ENCODE peak calls at places on chromosomes 7 and 10, in ten cellular contexts. K, I, B, O, A, G, E, J, Y and N are unnamed samples.

GRCh38 chr10:62433181-62433692 is 59.1 kb downstream of the ZNF365 start:
- DNase-seq in K (peak; percentile 88), I (peak; percentile 84), B (peak; percentile 12), O (peak; percentile 95), A (no peak), G (peak; percentile 42), E (peak; percentile 65), J (peak; percentile 16), Y (no peak), N (peak; percentile 98)

GRCh38 chr7:98548981-98549380 is 68.1 kb upstream of the NPTX2 start:
- DNase-seq in K (no peak), I (no peak), B (no peak), O (no peak), A (no peak), G (no peak), E (no peak), J (no peak), Y (no peak), N (no peak)

GRCh38 chr10:1153805-1154351 is 97.7 kb downstream of the WDR37 start:
- DNase-seq in K (no peak), I (no peak), B (no peak), O (no peak), A (no peak), G (no peak), E (no peak), J (no peak), Y (no peak), N (no peak)

GRCh38 chr10:102150970-102151773 is 1.0 kb upstream of the NOLC1 start:
- DNase-seq in K (no peak), I (peak; percentile 50), B (no peak), O (no peak), A (no peak), G (no peak), E (no peak), J (no peak), Y (peak; percentile 27), N (peak; percentile 92)

GRCh38 chr7:20778063-20778721 is 8.5 kb downstream of the SP8 start:
- DNase-seq in K (no peak), I (peak; percentile 62), B (no peak), O (peak; percentile 64), A (no peak), G (no peak), E (no peak), J (no peak), Y (no peak), N (no peak)

GRCh38 chr7:120856621-120857352 is 1.2 kb downstream of the TSPAN12 start:
- DNase-seq in K (no peak), I (peak; percentile 29), B (peak; percentile 40), O (peak; percentile 64), A (no peak), G (no peak), E (no peak), J (no peak), Y (peak; percentile 69), N (peak; percentile 30)

GRCh38 chr7:151425670-151426075 is 14.3 kb downstream of the CRYGN start:
- DNase-seq in K (no peak), I (peak; percentile 65), B (no peak), O (no peak), A (no peak), G (no peak), E (no peak), J (no peak), Y (no peak), N (no peak)

GRCh38 chr10:44763331-44763730 is 147.8 kb upstream of the TMEM72 start:
- DNase-seq in K (no peak), I (no peak), B (no peak), O (no peak), A (no peak), G (no peak), E (no peak), J (no peak), Y (no peak), N (no peak)

GRCh38 chr7:24221500-24221899 is 62.5 kb upstream of the NPY start:
- DNase-seq in K (no peak), I (no peak), B (no peak), O (no peak), A (no peak), G (no peak), E (no peak), J (no peak), Y (no peak), N (no peak)

GRCh38 chr10:91104185-91105041 is 116.0 kb upstream of the PCGF5 start:
- DNase-seq in K (no peak), I (peak; percentile 26), B (no peak), O (no peak), A (no peak), G (no peak), E (no peak), J (no peak), Y (no peak), N (no peak)

GRCh38 chr10:44370731-44371248 is 14.1 kb downstream of the CXCL12 start:
- DNase-seq in K (no peak), I (no peak), B (no peak), O (no peak), A (no peak), G (no peak), E (no peak), J (no peak), Y (no peak), N (no peak)

GRCh38 chr7:131586259-131586658 is 29.8 kb upstream of the PODXL start:
- DNase-seq in K (no peak), I (no peak), B (no peak), O (no peak), A (no peak), G (no peak), E (no peak), J (no peak), Y (no peak), N (no peak)

GRCh38 chr10:14707441-14707840 is 67.3 kb downstream of the FAM107B start:
- DNase-seq in K (peak; percentile 11), I (peak; percentile 22), B (no peak), O (no peak), A (no peak), G (no peak), E (no peak), J (no peak), Y (no peak), N (no peak)

GRCh38 chr10:78912361-78913218 is 156.2 kb upstream of the ZMIZ1 start:
- DNase-seq in K (no peak), I (no peak), B (no peak), O (no peak), A (no peak), G (no peak), E (no peak), J (no peak), Y (no peak), N (no peak)

GRCh38 chr10:88557659-88558058 is 25.5 kb downstream of the RNLS start:
- DNase-seq in K (peak; percentile 31), I (peak; percentile 36), B (no peak), O (no peak), A (no peak), G (no peak), E (no peak), J (no peak), Y (no peak), N (no peak)

GRCh38 chr10:44045020-44045419 is 339.9 kb downstream of the CXCL12 start:
- DNase-seq in K (no peak), I (no peak), B (no peak), O (no peak), A (no peak), G (no peak), E (no peak), J (no peak), Y (no peak), N (no peak)

GRCh38 chr7:25389489-25390106 is 161.3 kb upstream of the NPVF start:
- DNase-seq in K (peak; percentile 3), I (peak; percentile 64), B (no peak), O (peak; percentile 43), A (peak; percentile 41), G (no peak), E (no peak), J (no peak), Y (peak; percentile 42), N (peak; percentile 55)

GRCh38 chr7:30594055-30594539 is 581 bp upstream of the GARS1 start:
- DNase-seq in K (no peak), I (peak; percentile 61), B (peak; percentile 38), O (peak; percentile 81), A (no peak), G (peak; percentile 14), E (no peak), J (peak; percentile 9), Y (peak; percentile 91), N (peak; percentile 80)

GRCh38 chr7:89780291-89780690 is 374.0 kb upstream of the STEAP1 start:
- DNase-seq in K (no peak), I (no peak), B (no peak), O (peak; percentile 93), A (no peak), G (no peak), E (no peak), J (no peak), Y (no peak), N (no peak)

GRCh38 chr10:53601260-53601875 is 828.8 kb upstream of the MBL2 start:
- DNase-seq in K (no peak), I (peak; percentile 47), B (no peak), O (peak; percentile 24), A (no peak), G (no peak), E (no peak), J (no peak), Y (peak; percentile 2), N (peak; percentile 43)

GRCh38 chr7:81887098-81887497 is 117.3 kb upstream of the HGF start:
- DNase-seq in K (no peak), I (no peak), B (no peak), O (no peak), A (no peak), G (no peak), E (no peak), J (no peak), Y (peak; percentile 13), N (no peak)

GRCh38 chr10:16192337-16192736 is 244.5 kb upstream of the PTER start:
- DNase-seq in K (no peak), I (no peak), B (no peak), O (no peak), A (no peak), G (no peak), E (no peak), J (no peak), Y (no peak), N (no peak)

GRCh38 chr10:14530465-14530864 is 199.7 kb upstream of the FRMD4A start:
- DNase-seq in K (no peak), I (no peak), B (no peak), O (no peak), A (no peak), G (no peak), E (no peak), J (no peak), Y (no peak), N (no peak)

GRCh38 chr10:61939575-61940301 is 38.2 kb downstream of the ARID5B start:
- DNase-seq in K (peak; percentile 48), I (peak; percentile 54), B (no peak), O (no peak), A (no peak), G (no peak), E (no peak), J (no peak), Y (no peak), N (peak; percentile 52)

GRCh38 chr7:54679414-54679813 is 79.6 kb downstream of the SEC61G start:
- DNase-seq in K (no peak), I (no peak), B (no peak), O (no peak), A (no peak), G (no peak), E (no peak), J (no peak), Y (no peak), N (no peak)

GRCh38 chr10:119029613-119030420 is at the start of gene NANOS1:
- DNase-seq in K (no peak), I (no peak), B (no peak), O (peak; percentile 57), A (peak; percentile 30), G (peak; percentile 18), E (peak; percentile 82), J (no peak), Y (peak; percentile 74), N (no peak)

GRCh38 chr10:87650838-87651237 is 8.8 kb upstream of the PAPSS2 start:
- DNase-seq in K (no peak), I (no peak), B (no peak), O (no peak), A (no peak), G (no peak), E (no peak), J (no peak), Y (no peak), N (no peak)

GRCh38 chr10:98087309-98087708 is 47.1 kb upstream of the R3HCC1L start:
- DNase-seq in K (no peak), I (no peak), B (no peak), O (no peak), A (no peak), G (no peak), E (no peak), J (no peak), Y (peak; percentile 9), N (no peak)